ENCODE peak calls at places on chromosomes 2 and 18, in seven cellular contexts. One of them, this sample, is unnamed.
A peak's percentile ranks its signal among the peaks of the same experiment; 100 is the strongest.

GRCh38 chr2:15038373-15039364 is 406.2 kb downstream of the LRATD1 start:
- DNase-seq in A549: no peak
- DNase-seq in T-helper 2 cell: no peak
- DNase-seq in GM03348: no peak
- DNase-seq in RWPE1: no peak
- DNase-seq in HFFc6: no peak
- DNase-seq in M059J: peak; percentile 3
- DNase-seq in this sample: no peak

GRCh38 chr2:46991985-46992384 is 76.4 kb upstream of the MCFD2 start:
- DNase-seq in T-helper 2 cell: no peak
- DNase-seq in A549: no peak
- DNase-seq in HFFc6: no peak
- DNase-seq in M059J: no peak
- DNase-seq in GM03348: no peak
- DNase-seq in RWPE1: no peak
- DNase-seq in this sample: no peak

GRCh38 chr2:241788572-241788971 is 11.9 kb downstream of the GAL3ST2 start:
- DNase-seq in RWPE1: no peak
- DNase-seq in M059J: peak; percentile 16
- DNase-seq in T-helper 2 cell: peak; percentile 28
- DNase-seq in GM03348: no peak
- DNase-seq in A549: no peak
- DNase-seq in HFFc6: no peak
- DNase-seq in this sample: no peak

GRCh38 chr18:22342625-22343024 is 75.1 kb downstream of the CTAGE1 start:
- DNase-seq in T-helper 2 cell: peak; percentile 18
- DNase-seq in RWPE1: peak; percentile 40
- DNase-seq in GM03348: peak; percentile 55
- DNase-seq in HFFc6: peak; percentile 67
- DNase-seq in M059J: peak; percentile 99
- DNase-seq in A549: no peak
- DNase-seq in this sample: peak; percentile 72

GRCh38 chr2:12700989-12701388 is 15.7 kb upstream of the TRIB2 start:
- DNase-seq in T-helper 2 cell: no peak
- DNase-seq in GM03348: no peak
- DNase-seq in RWPE1: no peak
- DNase-seq in A549: no peak
- DNase-seq in M059J: peak; percentile 45
- DNase-seq in HFFc6: no peak
- DNase-seq in this sample: peak; percentile 14

GRCh38 chr2:38835015-38835601 is 40.6 kb downstream of the DHX57 start:
- DNase-seq in RWPE1: no peak
- DNase-seq in A549: peak; percentile 55
- DNase-seq in GM03348: peak; percentile 17
- DNase-seq in T-helper 2 cell: no peak
- DNase-seq in HFFc6: peak; percentile 37
- DNase-seq in M059J: peak; percentile 42
- DNase-seq in this sample: no peak

GRCh38 chr2:235263205-235264120 is 230.4 kb upstream of the AGAP1 start:
- DNase-seq in A549: peak; percentile 94
- DNase-seq in HFFc6: peak; percentile 69
- DNase-seq in RWPE1: peak; percentile 80
- DNase-seq in GM03348: peak; percentile 86
- DNase-seq in T-helper 2 cell: no peak
- DNase-seq in M059J: peak; percentile 91
- DNase-seq in this sample: peak; percentile 90

GRCh38 chr18:50151876-50152275 is 43.1 kb downstream of the MYO5B start:
- DNase-seq in RWPE1: no peak
- DNase-seq in HFFc6: no peak
- DNase-seq in A549: no peak
- DNase-seq in T-helper 2 cell: no peak
- DNase-seq in M059J: peak; percentile 58
- DNase-seq in GM03348: no peak
- DNase-seq in this sample: peak; percentile 69

GRCh38 chr2:54629914-54630609 is 93.4 kb upstream of the EML6 start:
- DNase-seq in RWPE1: peak; percentile 15
- DNase-seq in GM03348: peak; percentile 14
- DNase-seq in A549: peak; percentile 89
- DNase-seq in M059J: peak; percentile 78
- DNase-seq in HFFc6: no peak
- DNase-seq in T-helper 2 cell: no peak
- DNase-seq in this sample: peak; percentile 71

GRCh38 chr2:8004250-8004681 is 677.6 kb upstream of the ID2 start:
- DNase-seq in RWPE1: peak; percentile 34
- DNase-seq in T-helper 2 cell: no peak
- DNase-seq in M059J: peak; percentile 41
- DNase-seq in HFFc6: peak; percentile 89
- DNase-seq in A549: peak; percentile 69
- DNase-seq in GM03348: peak; percentile 86
- DNase-seq in this sample: peak; percentile 57

GRCh38 chr2:156565066-156565710 is 129.0 kb downstream of the GPD2 start:
- DNase-seq in M059J: peak; percentile 94
- DNase-seq in RWPE1: no peak
- DNase-seq in HFFc6: peak; percentile 87
- DNase-seq in GM03348: peak; percentile 73
- DNase-seq in A549: no peak
- DNase-seq in T-helper 2 cell: no peak
- DNase-seq in this sample: no peak

GRCh38 chr2:144183744-144184143 is 336.2 kb downstream of the ZEB2 start:
- DNase-seq in GM03348: peak; percentile 41
- DNase-seq in HFFc6: peak; percentile 72
- DNase-seq in M059J: no peak
- DNase-seq in RWPE1: no peak
- DNase-seq in T-helper 2 cell: peak; percentile 56
- DNase-seq in A549: no peak
- DNase-seq in this sample: no peak

GRCh38 chr2:235394278-235394828 is 99.5 kb upstream of the AGAP1 start:
- DNase-seq in RWPE1: peak; percentile 92
- DNase-seq in GM03348: peak; percentile 63
- DNase-seq in A549: peak; percentile 74
- DNase-seq in HFFc6: peak; percentile 44
- DNase-seq in T-helper 2 cell: no peak
- DNase-seq in M059J: peak; percentile 98
- DNase-seq in this sample: peak; percentile 91

GRCh38 chr2:190088917-190089316 is 26.4 kb upstream of the MSTN start:
- DNase-seq in A549: peak; percentile 71
- DNase-seq in GM03348: peak; percentile 62
- DNase-seq in T-helper 2 cell: no peak
- DNase-seq in M059J: peak; percentile 67
- DNase-seq in HFFc6: peak; percentile 65
- DNase-seq in RWPE1: peak; percentile 51
- DNase-seq in this sample: peak; percentile 39

GRCh38 chr18:63379639-63379962 is 12.6 kb upstream of the KDSR start:
- DNase-seq in HFFc6: no peak
- DNase-seq in A549: no peak
- DNase-seq in M059J: no peak
- DNase-seq in RWPE1: peak; percentile 2
- DNase-seq in GM03348: peak; percentile 13
- DNase-seq in T-helper 2 cell: no peak
- DNase-seq in this sample: no peak

GRCh38 chr2:129728251-129728972 is 251.1 kb upstream of the RAB6C start:
- DNase-seq in RWPE1: no peak
- DNase-seq in A549: no peak
- DNase-seq in HFFc6: no peak
- DNase-seq in M059J: no peak
- DNase-seq in GM03348: no peak
- DNase-seq in T-helper 2 cell: no peak
- DNase-seq in this sample: no peak

This sample was measured in NCI-H226.